ENCODE peak calls at places on chromosomes 16 and 17, in ten cellular contexts. E is lung, Z is upper lobe of right lung, D is pancreas, K is HepG2, R is activated B cell treated with CpG ODN at 0.5 μM for 24 hours, B is psoas muscle, T is K562, C is foreskin keratinocyte, W is Panc1. N is an unnamed sample.

GRCh38 chr17:76597156-76598003 is 11.7 kb upstream of the ST6GALNAC2 start:
- ATAC-seq in E (peak), Z (peak), D (peak), K (peak), R (no peak), B (peak), T (no peak), C (peak), W (peak), N (no peak)

GRCh38 chr16:27113341-27113841 is 46.7 kb downstream of the C16orf82 start:
- ATAC-seq in E (no peak), Z (no peak), D (no peak), K (peak), R (peak), B (no peak), T (no peak), C (no peak), W (no peak), N (no peak)

GRCh38 chr17:49101054-49101534 is 31.5 kb upstream of the B4GALNT2 start:
- ATAC-seq in E (peak), Z (peak), D (peak), K (peak), R (no peak), B (no peak), T (no peak), C (peak), W (peak), N (no peak)

GRCh38 chr16:27853651-27854050 is 209.9 kb downstream of the GSG1L start:
- ATAC-seq in E (no peak), Z (no peak), D (no peak), K (no peak), R (no peak), B (no peak), T (no peak), C (no peak), W (no peak), N (no peak)

GRCh38 chr16:77238593-77238992 is 39.4 kb downstream of the SYCE1L start:
- ATAC-seq in E (no peak), Z (no peak), D (no peak), K (no peak), R (no peak), B (no peak), T (no peak), C (no peak), W (no peak), N (no peak)

GRCh38 chr17:78709688-78710290 is 72.3 kb downstream of the CYTH1 start:
- ATAC-seq in E (no peak), Z (no peak), D (no peak), K (no peak), R (no peak), B (no peak), T (no peak), C (no peak), W (no peak), N (no peak)

GRCh38 chr17:46154151-46154816 is 38.9 kb downstream of the KANSL1 start:
- ATAC-seq in E (peak), Z (no peak), D (no peak), K (no peak), R (no peak), B (peak), T (peak), C (peak), W (no peak), N (no peak)

GRCh38 chr17:77579717-77580116 is 378.8 kb upstream of the TNRC6C start:
- ATAC-seq in E (no peak), Z (peak), D (no peak), K (no peak), R (peak), B (no peak), T (no peak), C (no peak), W (no peak), N (no peak)

GRCh38 chr17:3750926-3751325 is 27.2 kb downstream of the HASPIN start:
- ATAC-seq in E (no peak), Z (no peak), D (no peak), K (no peak), R (no peak), B (no peak), T (no peak), C (no peak), W (no peak), N (no peak)

GRCh38 chr17:40610359-40610758 is 37.3 kb downstream of the SMARCE1 start:
- ATAC-seq in E (no peak), Z (no peak), D (no peak), K (no peak), R (no peak), B (no peak), T (no peak), C (no peak), W (no peak), N (no peak)

GRCh38 chr16:13988038-13988437 is 68.1 kb downstream of the ERCC4 start:
- ATAC-seq in E (no peak), Z (no peak), D (no peak), K (no peak), R (no peak), B (no peak), T (no peak), C (no peak), W (no peak), N (no peak)

GRCh38 chr17:76569607-76570279 is 15.9 kb downstream of the ST6GALNAC2 start:
- ATAC-seq in E (no peak), Z (peak), D (peak), K (peak), R (no peak), B (peak), T (no peak), C (no peak), W (peak), N (peak)

GRCh38 chr17:10036511-10037061 is 131.5 kb upstream of the RCVRN start:
- ATAC-seq in E (peak), Z (peak), D (no peak), K (peak), R (no peak), B (peak), T (no peak), C (no peak), W (no peak), N (peak)

GRCh38 chr16:2855536-2855935 is 2.4 kb downstream of the PRSS22 start:
- ATAC-seq in E (no peak), Z (no peak), D (no peak), K (no peak), R (no peak), B (no peak), T (no peak), C (no peak), W (no peak), N (no peak)

GRCh38 chr17:37068266-37068665 is 119.5 kb downstream of the AATF start:
- ATAC-seq in E (no peak), Z (peak), D (no peak), K (peak), R (no peak), B (peak), T (no peak), C (no peak), W (peak), N (no peak)

GRCh38 chr16:81755915-81756644 is 23.0 kb upstream of the PLCG2 start:
- ATAC-seq in E (no peak), Z (peak), D (no peak), K (peak), R (no peak), B (no peak), T (no peak), C (no peak), W (no peak), N (peak)

GRCh38 chr17:4591529-4591928 is 7.2 kb downstream of the SMTNL2 start:
- ATAC-seq in E (peak), Z (peak), D (no peak), K (no peak), R (no peak), B (peak), T (no peak), C (peak), W (no peak), N (no peak)

GRCh38 chr17:10149573-10150399 is 48.6 kb downstream of the GAS7 start:
- ATAC-seq in E (peak), Z (peak), D (no peak), K (no peak), R (peak), B (no peak), T (no peak), C (peak), W (no peak), N (peak)

GRCh38 chr16:64892843-64893242 is 229.0 kb downstream of the CDH11 start:
- ATAC-seq in E (no peak), Z (no peak), D (no peak), K (no peak), R (no peak), B (no peak), T (no peak), C (peak), W (no peak), N (no peak)

GRCh38 chr17:6853764-6854442 is 22.4 kb upstream of the TEKT1 start:
- ATAC-seq in E (no peak), Z (peak), D (peak), K (peak), R (no peak), B (no peak), T (no peak), C (peak), W (no peak), N (no peak)

GRCh38 chr16:24035127-24035842 is 199.5 kb downstream of the PRKCB start:
- ATAC-seq in E (no peak), Z (peak), D (no peak), K (no peak), R (peak), B (no peak), T (peak), C (no peak), W (peak), N (no peak)

GRCh38 chr16:10600792-10601443 is 20.5 kb upstream of the EMP2 start:
- ATAC-seq in E (no peak), Z (no peak), D (no peak), K (peak), R (no peak), B (no peak), T (no peak), C (peak), W (peak), N (no peak)

GRCh38 chr17:4366312-4367063 is at the start of gene UBE2G1:
- ATAC-seq in E (peak), Z (peak), D (peak), K (peak), R (peak), B (peak), T (peak), C (peak), W (peak), N (peak)

GRCh38 chr17:26962255-26963162 is 331.4 kb upstream of the WSB1 start:
- ATAC-seq in E (no peak), Z (no peak), D (no peak), K (no peak), R (no peak), B (no peak), T (no peak), C (no peak), W (no peak), N (no peak)

GRCh38 chr16:68902376-68903345 is 59.3 kb downstream of the TANGO6 start:
- ATAC-seq in E (no peak), Z (peak), D (peak), K (peak), R (no peak), B (peak), T (peak), C (peak), W (peak), N (peak)

GRCh38 chr17:55462711-55463110 is 41.1 kb upstream of the MMD start:
- ATAC-seq in E (no peak), Z (no peak), D (no peak), K (no peak), R (no peak), B (no peak), T (no peak), C (no peak), W (no peak), N (no peak)

GRCh38 chr17:27540300-27541105 is 84.3 kb downstream of the KSR1 start:
- ATAC-seq in E (peak), Z (peak), D (peak), K (peak), R (no peak), B (peak), T (no peak), C (no peak), W (peak), N (peak)

GRCh38 chr16:1950047-1950446 is 4.4 kb downstream of the RPL3L start:
- ATAC-seq in E (no peak), Z (no peak), D (no peak), K (peak), R (no peak), B (peak), T (no peak), C (peak), W (peak), N (no peak)

GRCh38 chr16:80006175-80006895 is 405.8 kb upstream of the MAF start:
- ATAC-seq in E (no peak), Z (no peak), D (no peak), K (no peak), R (no peak), B (no peak), T (peak), C (peak), W (no peak), N (no peak)

GRCh38 chr17:50613596-50613995 is 21.1 kb upstream of the ABCC3 start:
- ATAC-seq in E (no peak), Z (no peak), D (no peak), K (no peak), R (no peak), B (no peak), T (peak), C (no peak), W (no peak), N (no peak)
- TF ChIP-seq CTCF in E (no peak), Z (peak), D (no peak), K (peak), R (no peak), B (peak), T (no peak), C (no peak), W (no peak), N (peak)

GRCh38 chr16:58516768-58517107 is 1.4 kb downstream of the SETD6 start:
- ATAC-seq in E (no peak), Z (no peak), D (no peak), K (no peak), R (no peak), B (no peak), T (no peak), C (no peak), W (no peak), N (no peak)

GRCh38 chr16:58513874-58514273 is 1.4 kb upstream of the SETD6 start:
- ATAC-seq in E (no peak), Z (no peak), D (no peak), K (no peak), R (no peak), B (no peak), T (no peak), C (no peak), W (no peak), N (no peak)

GRCh38 chr16:58515871-58516767 is 802 bp downstream of the SETD6 start:
- ATAC-seq in E (peak), Z (peak), D (peak), K (peak), R (peak), B (peak), T (peak), C (peak), W (peak), N (peak)

GRCh38 chr16:58518083-58518979 is 3.0 kb downstream of the SETD6 start:
- ATAC-seq in E (no peak), Z (no peak), D (no peak), K (no peak), R (no peak), B (no peak), T (no peak), C (no peak), W (no peak), N (no peak)

DNA sequence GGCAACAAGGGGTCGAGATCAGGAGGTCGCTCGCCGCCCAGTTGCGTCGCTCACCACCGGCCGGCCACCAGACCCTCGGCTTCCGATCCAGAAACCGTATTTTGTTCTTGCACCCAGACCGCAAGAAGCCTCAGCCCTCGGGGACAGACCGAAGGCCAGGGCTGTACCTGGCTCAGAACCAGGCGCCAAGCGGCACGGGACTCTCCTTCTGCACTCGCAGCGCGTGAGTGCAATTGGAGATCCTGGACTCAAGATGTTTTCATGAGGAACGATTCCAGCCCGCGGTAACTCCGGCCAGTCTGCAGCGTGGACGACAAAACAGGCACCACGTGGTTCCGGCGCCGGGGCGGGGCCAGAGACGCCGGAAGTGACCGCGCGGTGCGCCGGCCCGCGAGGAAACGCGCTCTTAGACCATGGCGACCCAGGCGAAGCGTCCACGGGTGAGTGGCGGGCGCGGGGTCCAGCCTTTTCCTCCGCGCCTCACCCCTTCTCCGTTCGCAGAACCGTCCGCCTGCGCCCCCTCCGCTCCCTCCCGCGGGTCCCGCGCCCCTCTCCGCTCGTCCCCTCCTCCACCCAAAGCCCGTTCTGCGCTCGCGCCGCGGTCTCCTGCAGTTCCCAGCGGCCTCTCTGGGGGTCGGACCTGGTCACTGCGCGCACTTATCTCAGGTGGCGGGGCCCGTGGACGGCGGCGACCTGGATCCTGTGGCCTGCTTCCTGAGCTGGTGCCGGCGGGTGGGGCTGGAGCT is at the start of gene SETD6:
- ATAC-seq in E (peak), Z (peak), D (peak), K (peak), R (peak), B (peak), T (peak), C (peak), W (peak), N (peak)
- TF ChIP-seq CTCF in E (no peak), Z (peak), D (no peak), K (peak), R (no peak), B (peak), T (no peak), C (peak), W (peak), N (peak)

DNA sequence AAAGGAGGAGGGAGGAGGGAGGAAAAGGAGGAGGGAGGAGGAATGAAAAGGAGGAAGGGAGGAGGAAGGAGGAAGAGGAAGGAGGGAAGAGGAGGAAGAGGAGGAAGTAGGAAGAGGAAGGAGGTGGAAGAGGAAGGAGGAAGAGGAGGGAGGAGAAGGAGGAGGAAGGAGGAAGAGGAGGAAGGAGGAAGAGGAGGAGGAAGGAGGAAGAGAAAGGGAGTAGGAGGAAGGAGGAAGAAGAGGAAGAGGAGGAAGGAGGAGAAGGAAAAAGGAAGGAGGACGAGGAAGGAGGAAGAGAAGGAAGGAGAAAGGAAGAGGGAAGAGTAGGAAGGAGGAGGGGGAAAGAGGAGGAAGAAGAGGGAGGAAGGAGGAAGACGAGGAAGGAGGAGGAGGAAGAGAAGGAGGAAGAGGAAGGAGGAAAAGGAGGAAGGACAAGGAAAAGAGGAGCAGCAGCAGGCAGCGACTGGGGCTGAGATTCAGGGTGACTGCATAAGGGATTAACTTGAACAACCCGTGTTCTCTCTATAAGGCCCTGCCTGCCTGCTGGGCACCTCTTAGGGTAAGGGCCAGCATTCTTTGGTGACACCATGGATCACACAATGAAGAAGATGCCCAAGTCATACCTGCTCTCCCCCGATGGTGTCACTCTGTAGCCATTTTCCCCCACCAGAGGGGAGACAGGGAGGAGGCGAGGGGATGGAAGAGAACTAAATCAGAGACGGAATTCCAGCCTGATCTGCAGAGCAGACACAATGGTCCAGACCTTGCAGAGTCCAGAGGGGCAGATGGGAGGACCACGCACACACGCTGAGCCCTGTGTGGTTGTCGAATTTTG is 1.4 kb upstream of the IL34 start:
- ATAC-seq in E (no peak), Z (no peak), D (no peak), K (peak), R (no peak), B (no peak), T (peak), C (no peak), W (no peak), N (no peak)
- TF ChIP-seq CTCF in E (no peak), Z (no peak), D (no peak), K (peak), R (no peak), B (no peak), T (peak), C (peak), W (no peak), N (no peak)

GRCh38 chr17:35254107-35254802 is 11.4 kb downstream of the SLFN5 start:
- ATAC-seq in E (peak), Z (peak), D (peak), K (peak), R (no peak), B (peak), T (no peak), C (peak), W (peak), N (peak)
- TF ChIP-seq CTCF in E (no peak), Z (no peak), D (no peak), K (no peak), R (no peak), B (no peak), T (no peak), C (no peak), W (no peak), N (no peak)

GRCh38 chr17:81471804-81472456 is 40.7 kb downstream of the ACTG1 start:
- ATAC-seq in E (no peak), Z (peak), D (no peak), K (no peak), R (no peak), B (peak), T (peak), C (no peak), W (no peak), N (peak)
- TF ChIP-seq CTCF in E (no peak), Z (peak), D (no peak), K (no peak), R (no peak), B (no peak), T (peak), C (no peak), W (no peak), N (no peak)

GRCh38 chr16:31298958-31299357 is 39.2 kb downstream of the ITGAM start:
- ATAC-seq in E (no peak), Z (no peak), D (no peak), K (peak), R (no peak), B (no peak), T (peak), C (no peak), W (peak), N (no peak)
- TF ChIP-seq CTCF in E (no peak), Z (no peak), D (no peak), K (peak), R (no peak), B (peak), T (peak), C (peak), W (peak), N (no peak)

GRCh38 chr16:86071611-86072240 is 172.8 kb downstream of the IRF8 start:
- ATAC-seq in E (no peak), Z (no peak), D (no peak), K (no peak), R (no peak), B (no peak), T (no peak), C (no peak), W (no peak), N (no peak)

GRCh38 chr16:86072328-86073102 is 173.6 kb downstream of the IRF8 start:
- ATAC-seq in E (no peak), Z (peak), D (peak), K (peak), R (no peak), B (no peak), T (peak), C (peak), W (peak), N (peak)

GRCh38 chr16:86074651-86075487 is 175.9 kb downstream of the IRF8 start:
- ATAC-seq in E (no peak), Z (peak), D (no peak), K (peak), R (no peak), B (no peak), T (no peak), C (no peak), W (no peak), N (no peak)

GRCh38 chr16:86073763-86074493 is 175.0 kb downstream of the IRF8 start:
- ATAC-seq in E (no peak), Z (no peak), D (no peak), K (no peak), R (no peak), B (no peak), T (no peak), C (no peak), W (no peak), N (no peak)

GRCh38 chr16:86073103-86073625 is 174.2 kb downstream of the IRF8 start:
- ATAC-seq in E (no peak), Z (no peak), D (no peak), K (no peak), R (no peak), B (no peak), T (no peak), C (no peak), W (no peak), N (no peak)
- TF ChIP-seq CTCF in E (no peak), Z (no peak), D (no peak), K (no peak), R (no peak), B (no peak), T (no peak), C (no peak), W (no peak), N (no peak)

N was measured in gastroesophageal sphincter.